ENCODE peak calls at places on chromosomes 11 and 22, in seven cellular contexts. O is SK-N-SH, L is HCT116, I is K562, W is HepG2, X is GM12878, T is H1. Z is an unnamed sample. For H3K4me1, the result is how much of the 10 kb centered on the place peaks cover.

GRCh38 chr22:37892566-37893338 is 13.3 kb upstream of the MICALL1 start:
- DNase-seq in O (no peak), L (no peak), I (no peak), W (no peak), X (no peak), T (no peak), Z (no peak)

GRCh38 chr11:129695543-129696308 is 119.9 kb upstream of the TMEM45B start:
- DNase-seq in O (peak), L (peak), I (peak), W (peak), X (no peak), T (peak), Z (peak)

GRCh38 chr11:65911682-65912568 is 6.9 kb downstream of the C11orf68 start:
- DNase-seq in O (peak), L (peak), I (peak), W (no peak), X (no peak), T (no peak), Z (no peak)

GRCh38 chr11:68857037-68857586 is 15.4 kb upstream of the CPT1A start:
- DNase-seq in O (no peak), L (no peak), I (no peak), W (no peak), X (no peak), T (no peak), Z (no peak)

GRCh38 chr11:17531818-17532131 is 12.4 kb downstream of the USH1C start:
- DNase-seq in O (no peak), L (no peak), I (no peak), W (peak), X (no peak), T (no peak), Z (no peak)

GRCh38 chr11:13118194-13118593 is 109.1 kb downstream of the RASSF10 start:
- DNase-seq in O (no peak), L (peak), I (no peak), W (peak), X (no peak), T (no peak), Z (no peak)

GRCh38 chr11:62535802-62536201 is 10.8 kb downstream of the AHNAK start:
- DNase-seq in O (no peak), L (no peak), I (no peak), W (no peak), X (no peak), T (no peak), Z (no peak)

GRCh38 chr11:75492181-75492820 is 33.4 kb downstream of the GDPD5 start:
- DNase-seq in O (no peak), L (no peak), I (peak), W (no peak), X (no peak), T (peak), Z (no peak)

GRCh38 chr11:13717331-13717730 is 48.9 kb downstream of the FAR1 start:
- DNase-seq in O (no peak), L (no peak), I (no peak), W (no peak), X (no peak), T (no peak), Z (no peak)

GRCh38 chr22:42969348-42969975 is 45.5 kb downstream of the PACSIN2 start:
- DNase-seq in O (no peak), L (no peak), I (no peak), W (no peak), X (no peak), T (no peak), Z (no peak)

DNA sequence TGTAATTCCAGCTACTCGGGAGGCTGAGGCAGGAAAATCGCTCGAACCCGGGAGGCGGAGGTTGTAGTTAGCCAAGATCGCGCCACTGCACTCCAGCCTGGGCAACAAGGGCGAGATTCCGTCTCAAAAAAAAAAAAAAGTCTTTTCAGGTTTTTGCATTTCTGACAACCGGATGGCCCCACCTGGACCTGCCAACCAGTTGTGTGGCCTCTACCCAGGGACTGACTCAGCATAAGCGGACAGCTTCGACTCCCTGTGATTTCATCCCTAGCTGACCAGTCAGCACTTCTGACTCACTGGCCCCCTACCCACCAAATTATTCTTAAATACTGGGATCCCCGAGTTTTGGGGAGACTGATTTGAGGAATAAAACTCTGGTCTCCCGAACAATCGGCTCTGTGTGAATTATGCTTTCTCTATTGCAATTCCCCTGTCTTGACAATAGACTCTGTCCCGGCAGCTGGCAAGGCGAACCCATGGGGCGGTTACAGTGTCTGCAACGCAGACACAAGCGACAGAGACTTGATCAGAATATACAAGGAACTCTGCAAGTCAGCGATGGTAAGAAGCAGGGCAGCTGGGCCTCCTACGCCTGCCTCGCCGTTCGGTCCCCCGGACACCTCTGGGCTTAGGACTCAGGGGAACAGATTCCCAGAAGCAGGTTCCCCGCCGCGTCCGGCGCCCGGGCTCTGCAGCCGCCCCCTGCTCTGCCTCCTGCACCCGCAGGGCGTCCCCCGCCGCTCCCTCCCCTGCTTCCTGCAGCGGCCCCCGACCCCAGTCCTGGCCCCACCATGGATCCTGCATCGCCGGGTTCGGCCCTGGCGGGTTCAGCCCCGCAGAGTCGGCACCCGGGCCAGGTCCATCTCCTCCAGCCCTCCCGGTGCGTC is 732 bp upstream of the TALDO1 start:
- DNase-seq in O (no peak), L (no peak), I (no peak), W (no peak), X (no peak), T (no peak), Z (no peak)
- TF ChIP-seq SIN3A in O (peak), L (no peak), I (no peak), W (no peak), X (no peak), T (no peak), Z (no peak)

GRCh38 chr11:118631109-118631508 is 23.7 kb downstream of the PHLDB1 start:
- DNase-seq in O (no peak), L (no peak), I (no peak), W (no peak), X (no peak), T (no peak), Z (no peak)
- H3K4me1 ChIP-seq in O (under half), L (under half), I (under half), W (under half), X (under half), T (under half), Z (under half)

GRCh38 chr11:27402450-27402849 is 39.4 kb upstream of the CCDC34 start:
- DNase-seq in O (no peak), L (no peak), I (no peak), W (no peak), X (no peak), T (no peak), Z (no peak)
- TF ChIP-seq CTCF in O (no peak), L (no peak), I (no peak), W (no peak), X (no peak), T (no peak), Z (no peak)

GRCh38 chr22:44712156-44712555 is 10.2 kb downstream of the PRR5 start:
- DNase-seq in O (no peak), L (no peak), I (no peak), W (no peak), X (no peak), T (no peak), Z (no peak)
- TF ChIP-seq SIN3A in O (no peak), L (no peak), I (no peak), W (no peak), X (no peak), T (no peak), Z (no peak)

DNA sequence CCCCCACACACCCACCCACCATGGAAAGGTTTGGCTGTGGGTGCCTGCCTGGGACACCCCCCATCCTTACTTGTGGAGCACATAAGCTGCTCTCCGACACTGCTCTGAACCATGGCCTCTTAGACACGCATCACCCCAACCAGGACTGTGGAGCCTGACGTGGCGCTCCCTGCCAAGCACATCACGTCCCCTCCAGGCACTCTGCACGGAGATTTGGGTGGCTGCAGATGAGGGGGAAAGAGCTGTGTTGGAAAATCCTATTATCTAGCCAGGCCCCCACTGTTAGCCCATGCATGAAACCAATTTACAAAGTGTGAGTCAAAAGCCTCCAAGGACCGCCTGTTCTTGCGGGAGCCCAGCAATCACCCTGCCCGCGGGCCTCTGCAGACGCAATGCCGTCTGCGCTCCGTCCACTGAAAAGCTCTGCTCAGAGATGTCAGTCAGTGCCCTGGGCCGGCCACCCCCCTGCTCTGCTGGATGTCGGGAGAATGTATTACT is 163.4 kb upstream of the NECTIN1 start:
- DNase-seq in O (peak), L (no peak), I (no peak), W (no peak), X (no peak), T (no peak), Z (no peak)
- H3K4me1 ChIP-seq in O (half or more), L (under half), I (under half), W (under half), X (under half), T (under half), Z (under half)

GRCh38 chr11:31834237-31834636 is 23.1 kb upstream of the PAX6 start:
- DNase-seq in O (no peak), L (no peak), I (no peak), W (no peak), X (no peak), T (no peak), Z (no peak)
- TF ChIP-seq CTCF in O (no peak), L (no peak), I (no peak), W (no peak), X (no peak), T (peak), Z (no peak)

DNA sequence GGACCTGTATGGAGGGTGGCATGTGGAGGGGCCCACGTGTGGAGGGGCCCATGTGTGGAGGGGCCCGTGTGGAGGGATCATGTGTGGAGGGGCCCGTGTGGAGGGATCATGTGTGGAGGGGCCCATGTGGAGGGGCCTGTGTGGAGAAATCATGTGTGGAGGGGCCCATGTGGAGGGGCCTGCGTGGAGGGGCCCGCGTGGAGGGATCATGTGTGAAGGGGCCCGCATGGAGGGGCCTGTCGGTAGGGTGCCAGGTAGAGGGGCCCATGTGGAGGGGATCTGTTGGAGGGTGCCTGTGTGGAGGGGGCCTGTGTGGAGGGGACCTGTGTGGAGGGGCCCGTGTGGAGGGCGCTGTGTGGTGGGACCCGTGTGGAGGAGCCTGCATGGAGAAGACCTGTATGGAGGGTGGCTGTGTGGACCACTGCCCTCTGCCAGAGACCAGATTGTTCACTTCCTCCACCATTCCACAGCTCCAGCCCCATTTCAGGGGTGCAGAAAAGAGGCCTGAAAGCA is 47.0 kb downstream of the IGLL5 start:
- DNase-seq in O (no peak), L (no peak), I (peak), W (no peak), X (no peak), T (no peak), Z (no peak)
- TF ChIP-seq SIN3A in O (no peak), L (no peak), I (no peak), W (no peak), X (no peak), T (no peak), Z (no peak)

GRCh38 chr22:44360686-44361381 is 48.1 kb upstream of the SHISAL1 start:
- DNase-seq in O (no peak), L (no peak), I (no peak), W (no peak), X (no peak), T (no peak), Z (no peak)
- H3K4me1 ChIP-seq in O (under half), L (under half), I (under half), W (under half), X (under half), T (under half), Z (under half)

Z was measured in Panc1.